ENCODE peak calls at places on chromosome 17, in five cellular contexts. B, P, S, K and W are unnamed samples.

GRCh38 chr17:29495011-29495410 is 71.8 kb downstream of the ABHD15 start:
- DNase-seq in B (no peak), P (no peak), S (no peak), K (peak), W (no peak)

GRCh38 chr17:48795444-48796162 is 21.4 kb downstream of the TTLL6 start:
- DNase-seq in B (no peak), P (peak), S (peak), K (peak), W (no peak)

GRCh38 chr17:55266051-55266957 is 1.5 kb downstream of the HLF start:
- DNase-seq in B (no peak), P (no peak), S (no peak), K (no peak), W (no peak)

GRCh38 chr17:67569873-67570272 is 147.9 kb upstream of the NOL11 start:
- DNase-seq in B (no peak), P (no peak), S (no peak), K (no peak), W (peak)

GRCh38 chr17:12958786-12959185 is 59.0 kb downstream of the ELAC2 start:
- DNase-seq in B (no peak), P (no peak), S (no peak), K (no peak), W (no peak)

GRCh38 chr17:82497483-82498405 is 21.8 kb upstream of the FOXK2 start:
- DNase-seq in B (peak), P (no peak), S (no peak), K (peak), W (no peak)

GRCh38 chr17:82644148-82644547 is 4.1 kb downstream of the WDR45B start:
- DNase-seq in B (no peak), P (no peak), S (no peak), K (no peak), W (no peak)

GRCh38 chr17:7108981-7109380 is 5.6 kb downstream of the ASGR2 start:
- DNase-seq in B (no peak), P (no peak), S (no peak), K (no peak), W (no peak)

GRCh38 chr17:64056269-64057005 is 36.0 kb upstream of the ICAM2 start:
- DNase-seq in B (no peak), P (peak), S (no peak), K (no peak), W (no peak)

GRCh38 chr17:59620064-59620359 is 317 bp downstream of the CLTC start:
- DNase-seq in B (no peak), P (no peak), S (no peak), K (no peak), W (no peak)

GRCh38 chr17:75996665-75997590 is 3.7 kb upstream of the CDK3 start:
- DNase-seq in B (no peak), P (peak), S (no peak), K (peak), W (peak)

GRCh38 chr17:73723317-73723716 is 79.1 kb upstream of the SDK2 start:
- DNase-seq in B (no peak), P (no peak), S (no peak), K (no peak), W (no peak)
- TF ChIP-seq CTCF in B (no peak), P (no peak), S (no peak), K (no peak), W (no peak)

GRCh38 chr17:77649717-77650211 is 308.7 kb upstream of the TNRC6C start:
- DNase-seq in B (no peak), P (no peak), S (no peak), K (peak), W (no peak)
- TF ChIP-seq CTCF in B (no peak), P (no peak), S (no peak), K (no peak), W (no peak)

GRCh38 chr17:14882131-14882530 is 383.0 kb downstream of the PMP22 start:
- DNase-seq in B (no peak), P (no peak), S (no peak), K (no peak), W (no peak)

DNA sequence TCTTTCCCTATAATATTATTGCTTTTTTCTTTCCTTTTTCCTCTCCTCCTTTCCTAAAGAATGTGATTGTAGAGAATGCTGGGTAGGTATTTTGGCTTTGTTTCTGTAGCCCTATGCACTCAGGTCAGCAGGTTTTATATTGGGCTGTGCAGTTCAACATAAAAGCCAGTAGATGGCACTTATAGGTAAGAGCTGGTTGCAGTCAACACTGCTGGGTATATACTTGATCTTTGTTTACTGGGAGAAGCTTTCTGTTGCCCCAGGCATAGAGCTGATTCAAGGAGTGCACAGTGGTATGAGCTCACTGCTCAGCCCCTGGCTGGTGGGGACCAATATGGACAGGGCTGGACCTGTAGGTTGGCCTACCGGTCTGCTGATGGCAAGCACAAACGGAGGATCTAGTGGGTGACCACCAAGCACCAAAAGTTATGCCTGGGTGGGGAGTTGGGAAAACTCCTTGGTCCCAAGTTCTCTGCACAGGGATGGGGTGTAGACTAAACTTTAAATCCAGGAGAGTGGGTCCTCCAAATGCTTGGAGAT is 378.9 kb downstream of the PMP22 start:
- DNase-seq in B (no peak), P (no peak), S (no peak), K (peak), W (no peak)
- TF ChIP-seq CTCF in B (no peak), P (no peak), S (peak), K (peak), W (no peak)

DNA sequence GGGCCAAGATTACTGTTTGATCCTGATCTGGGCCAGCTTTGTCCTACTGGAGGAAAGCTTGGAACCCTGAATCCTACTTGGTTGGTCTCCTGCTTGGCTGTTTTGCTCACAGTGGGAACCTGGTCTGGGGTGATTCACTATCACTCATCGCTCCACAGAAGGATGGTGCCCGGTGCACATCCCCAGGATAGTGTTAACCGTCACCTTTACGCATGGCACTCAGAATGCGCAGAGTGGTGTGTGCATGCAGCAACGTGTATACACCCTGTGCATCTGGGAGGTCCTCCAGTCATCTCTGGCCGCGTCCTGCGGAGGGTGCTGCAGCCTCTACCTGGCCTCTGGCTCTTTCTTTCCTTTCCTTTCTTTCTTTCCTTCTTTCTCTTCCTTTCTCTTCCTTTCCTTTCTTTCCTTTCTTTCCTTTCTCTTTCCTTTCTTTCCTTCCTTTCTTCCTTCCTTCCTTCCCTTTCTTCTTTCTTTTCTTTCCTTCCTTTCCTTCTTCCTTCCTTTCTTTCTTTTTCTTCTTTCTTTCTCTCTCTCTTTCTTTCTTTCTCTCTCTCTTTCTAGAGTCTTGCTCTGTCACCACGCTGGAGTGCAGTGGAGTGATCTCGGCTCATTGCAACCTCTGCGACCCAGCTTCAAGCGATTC is 13.1 kb downstream of the SOCS3 start:
- DNase-seq in B (no peak), P (no peak), S (no peak), K (no peak), W (no peak)
- TF ChIP-seq CTCF in B (no peak), P (no peak), S (no peak), K (no peak), W (no peak)

GRCh38 chr17:42522263-42522790 is 13.7 kb upstream of the NAGLU start:
- DNase-seq in B (no peak), P (no peak), S (no peak), K (no peak), W (no peak)
- TF ChIP-seq CTCF in B (no peak), P (no peak), S (no peak), K (no peak), W (no peak)

GRCh38 chr17:74305865-74306654 is 20.0 kb upstream of the KIF19 start:
- DNase-seq in B (no peak), P (no peak), S (peak), K (no peak), W (no peak)
- TF ChIP-seq CTCF in B (no peak), P (no peak), S (no peak), K (no peak), W (no peak)

DNA sequence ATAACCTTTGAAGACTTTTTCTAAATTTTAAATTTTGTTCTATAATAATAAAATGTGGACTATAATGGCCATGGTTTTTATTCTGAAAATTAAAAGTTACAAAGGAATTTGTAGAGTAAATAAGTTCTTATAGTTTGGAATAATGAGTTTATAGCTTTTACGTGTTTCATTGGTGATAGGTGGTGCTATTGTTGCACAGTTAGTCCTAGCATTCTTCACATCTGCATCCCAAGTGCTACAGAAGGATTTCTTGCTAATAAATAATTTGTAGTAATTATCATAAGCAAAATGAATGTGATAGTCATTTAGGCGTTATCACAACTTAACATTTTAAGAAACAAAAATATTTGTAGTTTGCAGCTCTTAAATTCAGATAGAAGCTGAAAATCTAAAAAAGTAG is 67.9 kb downstream of the BCAS3 start:
- DNase-seq in B (no peak), P (no peak), S (no peak), K (no peak), W (no peak)
- TF ChIP-seq CTCF in B (no peak), P (no peak), S (no peak), K (no peak), W (no peak)